ENCODE peak calls at places on chromosomes 6 and 20, in five cellular contexts. W is tibial artery, Q is heart left ventricle, V is psoas muscle, Y is hepatocyte. F is an unnamed sample.
A peak's percentile ranks its signal among the peaks of the same experiment; 100 is the strongest.

GRCh38 chr6:118876814-118877213 is 17.1 kb upstream of the ASF1A start:
- DNase-seq in W (no peak), Q (no peak), V (no peak), Y (no peak), F (no peak)

GRCh38 chr6:34459899-34460593 is 5.8 kb upstream of the PACSIN1 start:
- DNase-seq in W (no peak), Q (no peak), V (no peak), Y (peak; percentile 75), F (no peak)

GRCh38 chr6:115091461-115091860 is 748.6 kb upstream of the HS3ST5 start:
- DNase-seq in W (no peak), Q (no peak), V (no peak), Y (no peak), F (no peak)

GRCh38 chr6:9795880-9796279 is 619.0 kb downstream of the TFAP2A start:
- DNase-seq in W (no peak), Q (no peak), V (no peak), Y (no peak), F (no peak)

GRCh38 chr6:28985396-28986164 is 19.5 kb downstream of the ZNF311 start:
- DNase-seq in W (peak; percentile 85), Q (peak; percentile 89), V (peak; percentile 81), Y (peak; percentile 96), F (no peak)

GRCh38 chr6:19416811-19417210 is 420.4 kb upstream of the ID4 start:
- DNase-seq in W (no peak), Q (no peak), V (no peak), Y (no peak), F (no peak)

GRCh38 chr6:56852249-56852606 is 102.7 kb upstream of the BEND6 start:
- DNase-seq in W (no peak), Q (no peak), V (no peak), Y (no peak), F (no peak)

GRCh38 chr6:161301338-161301737 is 27.5 kb upstream of the AGPAT4 start:
- DNase-seq in W (peak; percentile 35), Q (peak; percentile 29), V (no peak), Y (peak; percentile 31), F (no peak)

GRCh38 chr6:28105286-28105685 is 19.1 kb upstream of the ZSCAN16 start:
- DNase-seq in W (no peak), Q (no peak), V (no peak), Y (peak; percentile 17), F (no peak)

GRCh38 chr20:42260216-42260615 is 642.0 kb upstream of the CHD6 start:
- DNase-seq in W (no peak), Q (no peak), V (no peak), Y (peak; percentile 39), F (no peak)

GRCh38 chr20:38870733-38871559 is 55.3 kb upstream of the FAM83D start:
- DNase-seq in W (no peak), Q (no peak), V (no peak), Y (peak; percentile 17), F (no peak)

GRCh38 chr6:126539022-126539421 is 199.1 kb downstream of the CENPW start:
- DNase-seq in W (no peak), Q (no peak), V (no peak), Y (no peak), F (no peak)

GRCh38 chr20:38748863-38749153 is 548 bp downstream of the ACTR5 start:
- DNase-seq in W (no peak), Q (no peak), V (no peak), Y (no peak), F (no peak)

GRCh38 chr6:38715016-38715809 is at the start of gene DNAH8:
- DNase-seq in W (no peak), Q (peak; percentile 23), V (no peak), Y (no peak), F (no peak)

GRCh38 chr6:151535476-151536279 is 41.9 kb downstream of the CCDC170 start:
- DNase-seq in W (no peak), Q (no peak), V (no peak), Y (no peak), F (no peak)

GRCh38 chr6:107563694-107564093 is 73.8 kb downstream of the SOBP start:
- DNase-seq in W (no peak), Q (no peak), V (no peak), Y (no peak), F (no peak)

GRCh38 chr20:33947709-33948295 is 45.9 kb upstream of the RALY start:
- DNase-seq in W (no peak), Q (no peak), V (no peak), Y (peak; percentile 19), F (no peak)

GRCh38 chr20:10645205-10645570 is 28.6 kb downstream of the JAG1 start:
- DNase-seq in W (peak; percentile 4), Q (no peak), V (no peak), Y (no peak), F (no peak)
- H3K36me3 ChIP-seq in W (peaks cover 98% of the 10 kb centered on the region), Q (peaks cover 100% of the 10 kb centered on the region), V (peaks cover 100% of the 10 kb centered on the region), Y (peaks cover 3% of the 10 kb centered on the region), F (peaks cover 93% of the 10 kb centered on the region)

GRCh38 chr20:62571667-62572344 is 70.5 kb upstream of the SLCO4A1 start:
- DNase-seq in W (no peak), Q (no peak), V (peak; percentile 72), Y (no peak), F (no peak)
- TF ChIP-seq CTCF in W (no peak), Q (no peak), V (no peak), Y (no peak), F (no peak)

DNA sequence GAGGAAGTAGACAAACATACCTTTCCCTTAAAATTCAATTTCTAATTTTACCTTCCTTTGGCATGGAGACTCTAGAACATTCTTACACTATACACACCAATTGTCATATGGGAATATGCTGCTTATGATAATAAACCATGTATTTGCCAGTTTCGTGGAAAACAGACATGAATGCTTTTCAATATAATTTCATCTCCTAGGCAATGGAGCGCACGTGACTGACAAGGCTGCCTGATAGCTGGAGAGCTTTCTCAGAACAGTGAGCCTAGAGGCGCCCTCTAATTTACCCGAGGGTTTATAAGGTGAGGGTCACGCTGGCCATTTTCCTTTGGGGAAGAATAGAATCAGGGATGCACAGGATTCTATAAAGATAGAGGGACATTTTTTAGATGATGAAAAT is 56.5 kb downstream of the PRR18 start:
- DNase-seq in W (no peak), Q (no peak), V (no peak), Y (no peak), F (no peak)
- H3K27me3 ChIP-seq in W (peaks cover 29% of the 10 kb centered on the region), Q (no peaks in the 10 kb centered on the region), V (peaks cover 15% of the 10 kb centered on the region), Y (peaks cover 42% of the 10 kb centered on the region), F (no peaks in the 10 kb centered on the region)

GRCh38 chr20:31788578-31788977 is 30.6 kb upstream of the MYLK2 start:
- DNase-seq in W (no peak), Q (no peak), V (peak; percentile 74), Y (no peak), F (no peak)

GRCh38 chr20:31781945-31782344 is 37.2 kb upstream of the MYLK2 start:
- DNase-seq in W (no peak), Q (no peak), V (no peak), Y (no peak), F (no peak)

GRCh38 chr20:31780839-31781238 is 38.3 kb upstream of the MYLK2 start:
- DNase-seq in W (no peak), Q (no peak), V (no peak), Y (no peak), F (no peak)

GRCh38 chr20:31790401-31790800 is 28.8 kb upstream of the MYLK2 start:
- DNase-seq in W (no peak), Q (no peak), V (no peak), Y (no peak), F (no peak)

GRCh38 chr20:31785089-31785488 is 34.1 kb upstream of the MYLK2 start:
- DNase-seq in W (no peak), Q (no peak), V (no peak), Y (no peak), F (no peak)
- H3K36me3 ChIP-seq in W (no peaks in the 10 kb centered on the region), Q (no peaks in the 10 kb centered on the region), V (no peaks in the 10 kb centered on the region), Y (no peaks in the 10 kb centered on the region), F (no peaks in the 10 kb centered on the region)

GRCh38 chr20:40532103-40532502 is 156.9 kb downstream of the MAFB start:
- DNase-seq in W (no peak), Q (no peak), V (no peak), Y (no peak), F (no peak)
- TF ChIP-seq CTCF in W (no peak), Q (no peak), V (peak; percentile 10), Y (peak; percentile 14), F (no peak)

GRCh38 chr20:63497946-63498935 is 642 bp downstream of the EEF1A2 start:
- DNase-seq in W (no peak), Q (peak; percentile 76), V (peak; percentile 94), Y (peak; percentile 81), F (no peak)
- H3K27me3 ChIP-seq in W (peaks cover 95% of the 10 kb centered on the region), Q (peaks cover 18% of the 10 kb centered on the region), V (peaks cover 2% of the 10 kb centered on the region), Y (peaks cover 24% of the 10 kb centered on the region), F (peaks cover 7% of the 10 kb centered on the region)

DNA sequence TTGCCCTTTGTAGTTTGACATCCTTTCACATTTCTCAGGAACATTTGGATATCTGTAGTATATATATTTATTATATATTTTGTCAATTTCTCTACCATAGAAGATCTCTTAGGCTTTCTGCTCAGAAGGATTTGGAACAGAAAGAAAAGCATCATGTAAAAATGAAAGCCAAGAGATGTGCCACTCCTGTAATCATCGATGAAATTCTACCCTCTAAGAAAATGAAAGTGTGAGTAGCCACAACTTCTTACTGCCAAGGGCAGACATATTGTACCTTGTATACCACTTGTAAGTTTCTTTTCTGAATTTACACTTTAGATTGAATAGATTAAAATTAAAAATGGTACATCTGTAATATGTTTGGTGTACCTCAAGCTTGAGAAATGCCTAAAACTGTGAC is 31.2 kb downstream of the TPX2 start:
- DNase-seq in W (no peak), Q (no peak), V (no peak), Y (no peak), F (no peak)
- H3K36me3 ChIP-seq in W (no peaks in the 10 kb centered on the region), Q (no peaks in the 10 kb centered on the region), V (no peaks in the 10 kb centered on the region), Y (no peaks in the 10 kb centered on the region), F (peaks cover 7% of the 10 kb centered on the region)